ENCODE peak calls at places on chromosomes 5 and 9, in four cellular contexts. E, T, F and K are unnamed samples.

GRCh38 chr9:114004221-114004716 is 73.8 kb downstream of the AMBP start:
- DNase-seq in T (peak), E (peak), F (peak), K (no peak)

GRCh38 chr5:142356716-142357468 is 32.1 kb upstream of the SPRY4 start:
- DNase-seq in T (peak), E (peak), F (peak), K (peak)

GRCh38 chr5:53397845-53398244 is 82.6 kb upstream of the FST start:
- DNase-seq in F (no peak), T (no peak), E (no peak), K (no peak)

GRCh38 chr5:144150996-144151395 is 19.5 kb downstream of the YIPF5 start:
- DNase-seq in T (no peak), E (no peak), F (no peak), K (no peak)

GRCh38 chr5:45521067-45521466 is 175.1 kb downstream of the HCN1 start:
- DNase-seq in E (no peak), F (no peak), T (no peak), K (no peak)

GRCh38 chr9:114058688-114059046 is 19.4 kb downstream of the AMBP start:
- DNase-seq in E (peak), T (peak), F (no peak), K (no peak)

GRCh38 chr5:30928966-30929365 is 264.5 kb upstream of the CDH6 start:
- DNase-seq in E (no peak), F (no peak), T (no peak), K (no peak)

GRCh38 chr5:119070578-119070827 is 384 bp upstream of the DMXL1 start:
- DNase-seq in E (peak), T (no peak), F (peak), K (no peak)

GRCh38 chr5:169757016-169757415 is 119.9 kb downstream of the DOCK2 start:
- DNase-seq in T (no peak), E (no peak), F (no peak), K (no peak)

GRCh38 chr5:154211611-154212390 is 21.3 kb downstream of the GALNT10 start:
- DNase-seq in T (no peak), F (no peak), E (no peak), K (no peak)

GRCh38 chr5:61132559-61132958 is 29.7 kb downstream of the SMIM15 start:
- DNase-seq in F (no peak), E (no peak), T (no peak), K (no peak)

GRCh38 chr9:91882628-91883027 is 67.4 kb downstream of the ROR2 start:
- DNase-seq in E (no peak), F (peak), T (no peak), K (no peak)

GRCh38 chr5:67659288-67659687 is 462.7 kb upstream of the CD180 start:
- DNase-seq in T (no peak), E (no peak), F (no peak), K (no peak)

GRCh38 chr9:105887679-105888078 is 193.3 kb downstream of the TMEM38B start:
- DNase-seq in E (no peak), T (no peak), F (no peak), K (no peak)

GRCh38 chr9:19465571-19466267 is 56.9 kb downstream of the ACER2 start:
- DNase-seq in E (no peak), T (no peak), F (no peak), K (no peak)

GRCh38 chr9:125074976-125075375 is 68.4 kb downstream of the SCAI start:
- DNase-seq in E (no peak), F (no peak), T (no peak), K (no peak)

GRCh38 chr5:136731241-136731885 is 366.0 kb upstream of the TRPC7 start:
- DNase-seq in E (no peak), T (peak), F (no peak), K (no peak)

GRCh38 chr5:141398608-141399007 is 861 bp downstream of the PCDHGB5 start:
- DNase-seq in F (no peak), E (no peak), T (no peak), K (no peak)

GRCh38 chr5:136906545-136906944 is 541.2 kb upstream of the TRPC7 start:
- DNase-seq in E (no peak), T (no peak), F (no peak), K (no peak)

GRCh38 chr5:172505840-172506638 is 51.7 kb upstream of the SH3PXD2B start:
- DNase-seq in E (peak), T (no peak), F (peak), K (no peak)

GRCh38 chr5:96861044-96861443 is 15.3 kb upstream of the ERAP2 start:
- DNase-seq in E (no peak), F (no peak), T (no peak), K (no peak)

GRCh38 chr5:110329955-110330354 is 396.5 kb downstream of the TMEM232 start:
- DNase-seq in E (no peak), T (no peak), F (no peak), K (no peak)

GRCh38 chr5:138610468-138611294 is 35.5 kb upstream of the HSPA9 start:
- DNase-seq in T (no peak), F (no peak), E (peak), K (no peak)

GRCh38 chr5:98096155-98096554 is 677.3 kb upstream of the RGMB start:
- DNase-seq in E (no peak), F (no peak), T (no peak), K (no peak)

GRCh38 chr5:53433036-53433435 is 47.4 kb upstream of the FST start:
- DNase-seq in T (no peak), F (no peak), E (no peak), K (no peak)

GRCh38 chr9:69078581-69078980 is 43.0 kb downstream of the FXN start:
- DNase-seq in F (no peak), T (peak), E (no peak), K (no peak)

GRCh38 chr5:134446938-134447337 is 35.3 kb upstream of the CDKN2AIPNL start:
- DNase-seq in T (no peak), E (no peak), F (peak), K (no peak)

GRCh38 chr5:158320178-158320674 is 461.3 kb upstream of the CLINT1 start:
- DNase-seq in F (no peak), E (no peak), T (no peak), K (no peak)

GRCh38 chr5:34031117-34031516 is 11.9 kb downstream of the C1QTNF3 start:
- DNase-seq in E (no peak), T (no peak), F (no peak), K (no peak)

GRCh38 chr9:127814619-127815511 is 12.2 kb downstream of the FPGS start:
- DNase-seq in T (no peak), F (no peak), E (no peak), K (peak)

GRCh38 chr5:145777445-145778063 is 57.6 kb downstream of the PRELID2 start:
- DNase-seq in T (no peak), E (no peak), F (no peak), K (peak)

GRCh38 chr5:115685480-115685879 is 59.6 kb upstream of the TMED7 start:
- DNase-seq in E (no peak), F (no peak), T (no peak), K (no peak)

GRCh38 chr9:98411981-98412561 is 156.6 kb upstream of the TBC1D2 start:
- DNase-seq in E (no peak), T (no peak), F (no peak), K (no peak)

GRCh38 chr9:131370638-131371037 is 23.2 kb upstream of the PRRC2B start:
- DNase-seq in T (no peak), F (no peak), E (no peak), K (no peak)

GRCh38 chr5:61638476-61638875 is 306.4 kb downstream of the ZSWIM6 start:
- DNase-seq in T (no peak), E (no peak), F (no peak), K (no peak)

GRCh38 chr9:75540185-75540584 is 350.3 kb upstream of the PCSK5 start:
- DNase-seq in T (no peak), F (no peak), E (no peak), K (no peak)

GRCh38 chr9:93459432-93459847 is 6.1 kb upstream of the FAM120AOS start:
- DNase-seq in E (no peak), T (no peak), F (no peak), K (no peak)

GRCh38 chr9:93456022-93456421 is 2.6 kb upstream of the FAM120AOS start:
- DNase-seq in F (no peak), E (no peak), T (no peak), K (no peak)

GRCh38 chr9:93453047-93453914 is at the start of gene FAM120AOS:
- DNase-seq in F (peak), E (peak), T (peak), K (peak)

GRCh38 chr9:93458702-93459101 is 5.3 kb upstream of the FAM120AOS start:
- DNase-seq in F (no peak), E (no peak), T (no peak), K (no peak)

DNA sequence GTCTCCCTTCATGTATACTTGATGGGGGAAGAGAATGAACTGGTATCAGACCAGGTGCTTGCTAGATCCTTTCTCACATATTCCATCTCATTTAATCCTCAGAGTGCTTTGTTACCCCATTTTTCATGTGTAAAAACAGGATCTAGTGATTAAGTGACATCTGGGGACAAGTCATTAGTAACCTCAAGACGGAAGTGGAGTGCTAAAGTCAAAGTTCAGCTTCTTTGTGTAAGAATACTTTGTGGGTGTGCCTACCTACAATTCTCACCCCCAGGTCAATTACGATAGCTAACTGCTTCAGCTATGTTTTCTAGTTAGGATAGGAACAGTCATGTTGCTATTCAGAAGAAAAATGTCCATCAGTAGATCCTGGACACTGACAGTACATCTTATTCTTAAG is 3.1 kb upstream of the FAM120AOS start:
- DNase-seq in E (no peak), T (no peak), F (no peak), K (no peak)
- TF ChIP-seq POLR2A in E (no peak), T (no peak), F (no peak), K (no peak)

DNA sequence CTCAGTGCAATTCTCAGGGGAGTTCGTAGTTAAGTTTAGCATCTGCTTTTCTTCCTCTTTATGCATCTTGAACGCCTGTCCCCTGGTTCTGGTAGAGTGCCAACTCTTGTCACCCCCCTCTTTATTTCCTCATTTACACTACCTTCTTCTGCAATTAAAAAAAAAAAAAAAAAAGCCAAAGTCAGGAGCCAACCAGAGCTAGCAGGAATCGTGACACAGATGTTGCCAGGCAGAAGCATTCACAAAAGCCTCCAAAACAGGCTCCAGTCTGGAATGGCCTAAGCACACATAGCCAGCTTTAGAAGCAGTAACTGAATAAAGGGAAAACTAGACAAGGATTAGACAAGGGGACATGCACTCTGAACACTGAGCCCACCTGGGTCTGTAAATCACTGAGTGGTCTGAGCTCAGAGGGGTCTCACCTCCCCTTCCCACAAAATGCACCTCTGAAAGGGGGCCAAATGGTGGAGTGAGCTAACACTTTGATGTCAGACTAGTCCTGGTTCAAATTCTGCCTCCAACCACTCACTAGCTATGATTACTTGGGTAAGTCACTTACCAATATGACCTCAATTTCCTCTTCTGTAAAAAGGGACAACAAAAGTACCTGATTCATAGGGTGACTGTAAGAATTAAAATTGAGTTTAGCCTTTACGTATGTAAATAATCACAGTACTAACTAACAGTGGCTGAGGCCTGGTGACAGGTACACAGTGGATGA is 2.0 kb downstream of the CD74 start:
- DNase-seq in F (peak), E (no peak), T (peak), K (no peak)
- TF ChIP-seq POLR2A in F (no peak), E (no peak), T (no peak), K (peak)

DNA sequence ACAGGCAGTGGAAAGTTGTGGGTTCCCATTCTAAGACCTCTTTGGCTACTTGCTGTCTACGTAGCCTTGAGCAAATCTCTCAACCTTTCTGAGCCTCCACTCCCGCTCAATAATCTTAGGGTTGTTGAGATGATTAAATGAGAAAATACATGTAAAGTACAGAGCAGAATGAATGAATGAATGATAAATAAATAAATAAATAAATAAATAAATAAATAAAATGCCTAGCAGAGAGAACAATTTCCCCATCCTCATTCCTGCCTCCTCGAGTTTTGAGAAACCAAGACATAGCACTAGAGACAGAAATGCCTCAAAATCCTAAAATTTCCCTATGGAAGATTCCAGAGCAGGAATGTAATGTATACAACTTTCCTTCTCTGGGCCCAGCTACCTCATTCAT is 128.3 kb upstream of the RAD23B start:
- DNase-seq in T (no peak), F (no peak), E (no peak), K (no peak)
- TF ChIP-seq POLR2A in T (no peak), F (no peak), E (no peak), K (no peak)

DNA sequence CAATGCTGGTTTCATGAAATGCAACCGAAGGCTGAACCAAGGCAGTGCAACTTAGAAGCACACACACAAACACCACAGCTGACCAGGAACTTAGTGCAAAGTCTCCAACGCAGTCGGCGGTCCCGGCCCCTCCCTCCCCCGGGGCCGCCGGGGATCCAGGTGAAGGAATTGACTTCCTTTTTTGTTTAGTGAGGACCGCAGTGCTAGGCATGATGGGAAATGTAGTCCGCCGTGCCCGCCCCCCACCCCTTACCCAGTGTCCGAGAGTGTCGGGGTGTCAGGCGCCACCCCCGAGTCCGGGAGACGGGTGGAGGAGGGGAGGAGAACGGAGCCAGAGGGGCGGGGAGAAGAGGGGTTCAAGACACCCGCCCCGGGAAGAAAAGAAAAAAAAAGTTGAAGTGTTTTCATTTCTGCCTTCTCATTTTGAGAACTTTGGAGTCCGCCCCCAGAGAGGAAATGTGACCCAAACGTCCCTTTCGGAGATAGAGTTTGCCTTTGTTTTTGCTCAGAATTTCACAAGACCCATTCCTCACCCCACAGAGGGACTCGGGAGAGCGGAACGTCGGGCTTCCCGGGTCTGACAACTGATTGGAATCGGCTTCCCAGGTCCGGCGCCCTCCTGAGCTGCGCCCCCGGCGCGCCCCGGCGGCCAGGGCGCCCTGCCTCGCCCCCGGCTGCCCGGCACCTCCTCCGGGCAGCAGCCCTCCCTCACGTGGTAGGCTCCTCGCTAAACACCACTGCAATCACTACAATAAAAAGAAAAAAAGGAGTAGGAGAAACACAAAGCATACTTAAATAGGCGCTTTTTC is 2.0 kb downstream of the IER5L start:
- DNase-seq in T (peak), E (peak), F (peak), K (peak)
- TF ChIP-seq POLR2A in T (peak), E (peak), F (no peak), K (no peak)

GRCh38 chr9:110578896-110579752 is at the start of gene SVEP1:
- DNase-seq in E (no peak), F (peak), T (no peak), K (peak)
- TF ChIP-seq POLR2A in E (peak), F (no peak), T (no peak), K (no peak)

DNA sequence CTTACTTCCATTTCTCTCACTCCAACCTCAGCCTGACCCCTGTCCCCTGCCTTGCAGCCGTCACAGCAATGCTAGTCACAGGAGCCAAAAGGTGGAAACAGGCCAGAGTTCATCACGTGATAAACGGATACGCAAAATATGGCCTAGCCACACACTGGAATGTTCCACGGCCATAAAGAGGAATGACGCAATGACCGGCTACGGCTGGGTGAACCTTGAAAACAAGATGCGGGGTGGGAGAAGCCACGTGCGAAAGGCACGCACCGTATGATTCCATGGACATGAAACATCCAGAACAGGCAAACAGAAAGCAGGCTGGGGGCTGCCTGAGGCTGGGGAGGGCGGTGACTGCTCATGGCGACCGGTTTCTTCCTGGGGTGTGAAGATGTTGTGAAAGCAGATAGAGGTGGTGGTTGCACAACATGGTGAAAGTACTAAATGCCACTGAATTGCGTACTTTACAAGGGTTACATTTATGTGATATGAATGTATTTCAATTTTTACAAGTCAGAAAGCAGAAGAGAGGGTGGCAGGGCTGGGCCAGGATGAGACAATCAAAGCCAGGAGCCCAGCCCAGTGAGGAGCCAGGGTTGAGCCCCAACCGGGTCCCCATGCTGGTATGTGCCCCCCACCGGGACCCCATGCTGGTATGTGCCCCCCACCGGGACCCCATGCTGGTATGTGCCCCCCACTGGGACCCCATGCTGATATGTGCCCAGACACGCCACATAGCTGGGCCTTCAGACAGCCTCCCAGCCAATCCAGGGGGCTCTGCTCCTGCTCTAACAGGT is 117.8 kb upstream of the SARDH start:
- DNase-seq in E (no peak), F (no peak), T (no peak), K (peak)
- TF ChIP-seq POLR2A in E (no peak), F (no peak), T (no peak), K (peak)

GRCh38 chr5:151150484-151151262 is 6.9 kb downstream of the ANXA6 start:
- DNase-seq in F (peak), E (no peak), T (no peak), K (no peak)
- TF ChIP-seq POLR2A in F (no peak), E (no peak), T (no peak), K (no peak)